ENCODE peak calls at places on chromosomes 5 and 9, in seven cellular contexts. O, C, K, Y, S, T and F are unnamed samples.

GRCh38 chr9:21750021-21750735 is 52.3 kb upstream of the MTAP start:
- DNase-seq in K (no peak), T (no peak), O (no peak), C (no peak), S (no peak), Y (no peak), F (no peak)

GRCh38 chr5:139925650-139926640 is 117.2 kb downstream of the NRG2 start:
- DNase-seq in C (no peak), T (no peak), O (no peak), K (no peak), Y (no peak), S (no peak), F (no peak)

GRCh38 chr5:135615581-135616260 is 36.9 kb upstream of the CXCL14 start:
- DNase-seq in K (peak), Y (no peak), C (no peak), O (no peak), T (no peak), S (no peak), F (no peak)

GRCh38 chr9:134551657-134552348 is 89.8 kb upstream of the COL5A1 start:
- DNase-seq in C (no peak), S (peak), O (no peak), T (no peak), Y (peak), K (no peak), F (no peak)

GRCh38 chr5:67695369-67695768 is 498.8 kb upstream of the CD180 start:
- DNase-seq in Y (no peak), K (no peak), T (no peak), S (no peak), O (no peak), C (no peak), F (no peak)

GRCh38 chr5:180071418-180072255 is at the start of gene RNF130:
- DNase-seq in K (peak), T (peak), S (peak), Y (peak), O (peak), C (peak), F (peak)

GRCh38 chr9:33452828-33453271 is 5.5 kb upstream of the AQP3 start:
- DNase-seq in S (peak), Y (peak), T (no peak), C (peak), O (peak), K (peak), F (no peak)

GRCh38 chr9:7676757-7677156 is 122.8 kb downstream of the DMAC1 start:
- DNase-seq in Y (no peak), S (no peak), K (no peak), O (no peak), C (no peak), T (no peak), F (no peak)

GRCh38 chr9:75582870-75583269 is 307.6 kb upstream of the PCSK5 start:
- DNase-seq in O (no peak), Y (no peak), T (no peak), S (no peak), K (no peak), C (no peak), F (no peak)

GRCh38 chr5:81391-82021 is 10.5 kb upstream of the PLEKHG4B start:
- DNase-seq in C (no peak), O (no peak), S (no peak), Y (no peak), K (no peak), T (no peak), F (no peak)

GRCh38 chr5:168328804-168329203 is 37.4 kb downstream of the WWC1 start:
- DNase-seq in C (peak), Y (peak), O (peak), K (no peak), T (no peak), S (peak), F (no peak)

GRCh38 chr9:129964901-129965734 is 77.9 kb downstream of the FNBP1 start:
- DNase-seq in Y (peak), T (no peak), K (no peak), C (no peak), O (no peak), S (peak), F (peak)

GRCh38 chr9:38091310-38092199 is 22.5 kb upstream of the SHB start:
- DNase-seq in C (no peak), T (no peak), K (no peak), S (no peak), O (no peak), Y (no peak), F (no peak)

GRCh38 chr9:121655231-121655755 is 3.9 kb downstream of the DAB2IP start:
- DNase-seq in Y (no peak), S (no peak), K (no peak), O (no peak), T (no peak), C (no peak), F (no peak)

GRCh38 chr9:128282500-128282899 is 6.4 kb downstream of the SWI5 start:
- DNase-seq in C (no peak), S (no peak), K (no peak), T (no peak), Y (peak), O (no peak), F (no peak)

GRCh38 chr5:159104058-159104651 is 4.4 kb upstream of the EBF1 start:
- DNase-seq in Y (peak), S (peak), T (peak), C (no peak), O (no peak), K (no peak), F (peak)

GRCh38 chr9:114155967-114156294 is 594 bp downstream of the COL27A1 start:
- DNase-seq in K (no peak), O (no peak), C (no peak), Y (no peak), S (no peak), T (no peak), F (no peak)
- H3K4me3 ChIP-seq in K (peak), O (peak), C (peak), Y (peak), S (peak), T (peak), F (peak)

DNA sequence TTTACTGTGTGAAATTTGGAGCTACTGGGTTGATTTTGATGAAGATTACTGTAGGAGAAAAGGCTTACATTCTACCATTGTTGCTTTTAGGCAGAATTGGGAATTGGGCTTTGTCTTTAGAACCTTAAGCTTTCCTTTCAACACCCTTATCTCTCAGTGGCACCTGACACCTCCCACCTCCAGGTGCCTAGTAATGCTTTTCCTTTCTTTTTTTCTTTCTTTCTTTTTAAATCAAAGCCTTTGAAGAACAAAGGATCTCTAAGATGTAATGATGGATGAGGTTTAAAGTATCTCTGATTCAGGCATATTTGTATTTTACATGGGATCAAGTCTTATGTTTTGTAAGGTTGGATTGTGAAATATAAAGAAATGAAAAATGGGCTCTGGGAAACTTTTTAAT is 2.9 kb upstream of the ADGRV1 start:
- DNase-seq in O (no peak), S (no peak), K (no peak), Y (no peak), C (no peak), T (no peak), F (no peak)
- TF ChIP-seq POLR2A in O (no peak), S (no peak), K (no peak), Y (no peak), C (no peak), T (no peak), F (no peak)

GRCh38 chr9:86940774-86941173 is 6.5 kb downstream of the GAS1 start:
- DNase-seq in Y (no peak), T (no peak), O (no peak), K (no peak), S (no peak), C (no peak), F (no peak)

GRCh38 chr9:86943223-86943870 is 4.0 kb downstream of the GAS1 start:
- DNase-seq in T (no peak), K (peak), O (peak), C (no peak), S (peak), Y (no peak), F (no peak)

GRCh38 chr9:86941196-86941595 is 6.1 kb downstream of the GAS1 start:
- DNase-seq in Y (no peak), S (no peak), C (no peak), K (no peak), T (no peak), O (no peak), F (no peak)

GRCh38 chr9:86943871-86944240 is 3.5 kb downstream of the GAS1 start:
- DNase-seq in C (no peak), Y (no peak), K (no peak), T (no peak), S (no peak), O (no peak), F (no peak)

DNA sequence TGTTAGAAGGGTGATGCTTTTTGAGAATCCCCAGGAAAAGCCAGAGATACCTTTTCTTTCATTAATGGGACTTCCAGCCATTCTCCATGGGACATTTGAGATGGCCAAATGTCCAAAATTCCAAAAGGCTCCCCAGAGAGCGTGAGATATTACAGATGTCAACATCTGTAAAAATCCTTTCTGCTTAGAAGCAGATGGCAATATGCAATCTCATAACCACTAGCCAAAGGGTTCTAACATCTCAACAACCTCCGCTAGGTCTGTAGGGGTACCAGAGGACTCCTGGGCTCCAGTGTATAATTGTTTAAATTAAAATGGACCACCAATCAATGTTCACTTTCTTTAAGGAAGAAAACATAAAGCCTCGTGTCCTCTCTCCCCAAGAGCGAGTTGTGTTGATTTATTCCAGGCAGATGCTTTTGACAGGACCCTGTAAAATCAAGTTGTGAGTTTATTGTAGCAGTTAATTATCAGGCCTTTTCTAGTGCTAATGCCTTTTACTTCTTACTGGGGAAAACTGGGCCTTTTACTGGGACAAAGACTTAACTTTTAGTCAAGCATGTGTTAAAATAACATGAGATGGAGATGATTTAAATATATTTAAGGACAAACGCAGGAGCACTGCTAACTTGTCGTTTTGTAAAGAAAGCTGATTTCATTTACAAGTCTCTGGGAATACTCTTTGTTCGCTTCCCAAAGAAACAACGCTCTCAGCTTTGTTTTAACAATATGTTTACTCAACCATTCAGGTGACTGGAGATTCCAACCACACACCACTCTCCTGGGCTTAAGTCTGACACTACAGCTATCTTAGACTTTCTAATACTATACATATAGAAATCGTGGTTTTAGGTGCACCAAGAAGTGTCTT is 4.7 kb downstream of the GAS1 start:
- DNase-seq in K (no peak), Y (no peak), C (no peak), O (no peak), S (no peak), T (no peak), F (no peak)
- H3K4me3 ChIP-seq in K (no peak), Y (no peak), C (no peak), O (no peak), S (no peak), T (no peak), F (peak)

GRCh38 chr5:1336749-1337489 is 8.0 kb downstream of the CLPTM1L start:
- DNase-seq in O (no peak), K (no peak), S (no peak), Y (no peak), T (no peak), C (no peak), F (no peak)
- TF ChIP-seq POLR2A in O (no peak), K (no peak), S (no peak), Y (no peak), T (no peak), C (no peak), F (no peak)

DNA sequence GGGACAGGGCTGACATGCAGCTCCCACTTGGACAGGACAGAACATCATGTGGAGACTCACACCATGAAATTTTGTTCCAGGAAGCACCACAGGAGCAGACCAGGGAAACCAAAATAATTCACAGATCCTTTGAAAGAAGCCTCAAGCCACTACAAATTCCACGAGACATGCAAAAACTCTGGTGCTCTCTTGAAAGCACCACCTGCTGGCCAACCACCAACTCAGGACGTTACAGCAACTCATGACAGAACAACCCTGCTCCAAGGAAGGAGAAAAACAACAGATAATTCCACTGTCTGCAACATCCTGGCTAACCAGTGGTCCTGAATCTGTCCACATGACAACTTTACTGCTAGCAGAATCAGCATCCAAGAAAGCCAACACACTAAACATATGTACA is 516.0 kb downstream of the SPATA31D1 start:
- DNase-seq in O (no peak), K (no peak), Y (no peak), S (no peak), T (no peak), C (no peak), F (no peak)
- H3K4me3 ChIP-seq in O (no peak), K (no peak), Y (no peak), S (no peak), T (no peak), C (no peak), F (no peak)

GRCh38 chr5:43117092-43117491 is 3.6 kb upstream of the ZNF131 start:
- DNase-seq in T (no peak), C (no peak), K (no peak), O (no peak), Y (no peak), S (no peak), F (no peak)

GRCh38 chr5:43120720-43121564 is at the start of gene ZNF131:
- DNase-seq in T (peak), Y (peak), S (peak), C (peak), K (peak), O (peak), F (peak)

GRCh38 chr5:43115968-43116367 is 4.7 kb upstream of the ZNF131 start:
- DNase-seq in O (no peak), T (no peak), Y (no peak), C (peak), K (no peak), S (no peak), F (no peak)

GRCh38 chr5:43123887-43124286 is 3.2 kb downstream of the ZNF131 start:
- DNase-seq in K (no peak), S (no peak), C (no peak), T (no peak), Y (no peak), O (no peak), F (no peak)

DNA sequence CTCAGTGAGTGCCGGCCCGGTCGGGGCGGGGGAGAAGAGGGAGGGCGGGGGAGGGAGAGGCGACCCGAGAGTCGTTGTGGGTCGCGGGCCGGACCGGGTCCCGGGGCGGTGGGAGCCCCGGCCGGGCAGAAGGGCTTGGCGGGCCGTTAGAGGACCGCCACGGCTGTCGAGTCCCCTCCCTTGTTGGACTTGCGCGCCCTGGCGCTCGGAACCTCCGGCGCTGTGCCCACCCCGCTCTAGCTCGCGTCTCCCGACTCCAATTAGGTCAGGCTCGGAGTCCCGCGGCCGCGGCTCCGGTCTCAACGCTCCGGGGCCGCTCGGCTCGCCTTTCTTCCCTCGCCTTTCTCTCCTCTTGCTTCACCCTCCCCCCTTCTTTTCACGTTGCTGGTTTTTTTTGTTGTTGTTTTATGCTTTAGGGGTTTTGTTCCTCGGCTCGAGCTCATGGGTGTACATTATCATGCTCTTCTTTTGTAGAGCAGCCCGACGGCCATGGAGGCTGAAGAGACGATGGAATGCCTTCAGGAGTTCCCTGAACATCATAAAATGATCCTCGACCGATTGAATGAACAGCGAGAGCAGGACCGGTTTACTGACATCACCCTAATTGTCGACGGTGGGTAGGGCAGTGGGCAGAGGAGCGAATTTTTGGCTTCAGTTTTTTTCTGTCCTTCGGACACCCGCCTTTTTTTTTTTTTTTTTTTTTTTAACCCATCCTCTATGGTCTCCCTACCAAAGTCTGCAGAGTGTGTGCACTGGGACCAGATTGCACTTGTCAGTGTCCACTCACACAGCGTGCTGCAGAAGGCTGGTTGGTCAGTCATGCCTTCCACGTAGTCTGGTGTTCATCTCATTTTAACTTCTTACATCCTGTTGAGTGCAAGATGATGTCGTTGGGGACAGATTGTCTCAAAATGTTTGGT is 1.1 kb downstream of the ZNF131 start:
- DNase-seq in Y (peak), T (no peak), O (no peak), C (peak), S (peak), K (no peak), F (no peak)
- TF ChIP-seq POLR2A in Y (peak), T (peak), O (no peak), C (peak), S (peak), K (no peak), F (peak)

GRCh38 chr5:167296056-167296455 is 995.4 kb upstream of the WWC1 start:
- DNase-seq in S (no peak), T (no peak), C (no peak), Y (no peak), O (no peak), K (no peak), F (no peak)

GRCh38 chr5:167295686-167296015 is 995.8 kb upstream of the WWC1 start:
- DNase-seq in S (no peak), K (no peak), O (no peak), Y (no peak), T (no peak), C (no peak), F (no peak)

GRCh38 chr5:167296680-167297079 is 994.8 kb upstream of the WWC1 start:
- DNase-seq in O (no peak), S (no peak), C (peak), T (no peak), Y (no peak), K (no peak), F (no peak)

GRCh38 chr5:167290478-167290877 is 1001.0 kb upstream of the WWC1 start:
- DNase-seq in T (no peak), S (no peak), C (no peak), Y (no peak), K (no peak), O (no peak), F (no peak)

DNA sequence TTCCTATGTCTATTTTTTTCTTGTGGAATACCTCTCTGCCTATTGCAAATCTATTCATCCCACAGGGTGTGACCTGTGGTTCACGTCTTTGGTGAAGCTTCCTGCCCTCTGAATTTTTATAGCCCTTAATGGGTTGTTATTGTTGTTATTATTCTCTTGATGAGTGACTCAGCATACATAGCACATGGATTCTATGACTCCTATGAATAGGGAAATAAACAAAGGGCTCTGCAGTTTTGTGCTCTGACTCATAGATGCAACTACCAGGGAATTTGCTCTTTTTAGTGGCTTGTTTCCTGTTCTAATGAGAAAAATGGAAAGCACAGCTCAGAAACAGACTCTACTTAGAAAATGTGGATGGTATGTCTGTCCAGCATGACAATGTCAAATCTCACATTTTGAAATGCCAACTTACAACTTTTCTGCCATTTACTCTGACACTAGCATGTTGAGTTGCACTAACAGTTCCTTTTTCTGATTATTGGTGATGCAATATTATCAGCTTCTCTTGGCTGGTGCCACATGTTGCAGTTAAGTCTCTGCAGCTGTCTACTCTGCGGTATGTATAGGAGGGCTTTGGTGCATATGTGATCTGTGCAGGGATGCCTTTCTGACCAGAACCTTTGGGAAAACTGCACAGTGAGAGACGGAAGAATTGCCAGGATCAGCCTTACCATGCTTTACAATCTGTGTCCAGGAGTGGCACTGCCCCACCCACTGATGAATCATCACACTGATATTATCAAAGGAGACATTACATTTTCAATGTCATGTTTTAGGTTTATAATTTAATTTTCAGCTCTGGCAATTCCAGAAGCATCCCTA is 996.4 kb upstream of the WWC1 start:
- DNase-seq in C (peak), O (no peak), K (no peak), T (no peak), S (peak), Y (peak), F (no peak)
- H3K4me3 ChIP-seq in C (no peak), O (no peak), K (no peak), T (no peak), S (peak), Y (no peak), F (no peak)

DNA sequence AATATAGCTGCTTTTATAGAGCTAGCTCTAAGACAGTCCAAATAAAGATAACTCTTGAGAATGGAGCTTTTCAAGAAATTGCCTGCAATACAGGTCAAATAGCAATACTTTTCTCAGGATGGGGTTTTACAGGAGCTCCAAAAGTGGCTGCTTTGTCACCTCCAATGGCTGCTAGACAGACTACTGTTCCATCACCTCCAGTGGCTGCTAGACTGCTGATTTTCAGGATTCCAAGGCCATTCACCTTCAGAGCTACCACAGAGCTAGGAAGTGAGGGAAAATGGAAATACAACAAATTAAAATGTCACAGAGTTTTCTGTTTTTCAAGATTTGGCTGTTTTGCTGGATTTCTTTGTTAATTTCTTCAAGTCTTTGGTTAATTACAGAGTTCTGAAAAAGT is 8.5 kb upstream of the ITGA1 start:
- DNase-seq in K (no peak), Y (no peak), T (no peak), C (no peak), O (no peak), S (no peak), F (no peak)
- TF ChIP-seq POLR2A in K (no peak), Y (no peak), T (no peak), C (no peak), O (no peak), S (no peak), F (no peak)